ENCODE peak calls at places on chromosomes 5 and 9, in four cellular contexts. B is GM12878, I is GM12865, R is cardiac fibroblast. F is an unnamed sample.

GRCh38 chr5:456351-457194 is 13.6 kb downstream of the EXOC3 start:
- DNase-seq in B (no peak), I (no peak), R (no peak), F (no peak)

GRCh38 chr5:30098940-30099339 is 1094.5 kb upstream of the CDH6 start:
- DNase-seq in B (no peak), I (no peak), R (no peak), F (no peak)

GRCh38 chr5:170154744-170155143 is 49.0 kb downstream of the FOXI1 start:
- DNase-seq in B (no peak), I (peak; percentile 30), R (no peak), F (no peak)

GRCh38 chr5:111537153-111538024 is 25.1 kb upstream of the STARD4 start:
- DNase-seq in B (no peak), I (no peak), R (no peak), F (no peak)

GRCh38 chr5:151082274-151082902 is 1.6 kb upstream of the TNIP1 start:
- DNase-seq in B (no peak), I (no peak), R (no peak), F (no peak)

GRCh38 chr9:36999728-37000333 is 34.2 kb downstream of the PAX5 start:
- DNase-seq in B (no peak), I (peak; percentile 68), R (no peak), F (no peak)

GRCh38 chr5:170467000-170467707 is 36.7 kb upstream of the KCNIP1 start:
- DNase-seq in B (no peak), I (peak; percentile 11), R (peak; percentile 97), F (no peak)

GRCh38 chr9:88741335-88741734 is 206.4 kb downstream of the NXNL2 start:
- DNase-seq in B (no peak), I (peak; percentile 34), R (peak; percentile 61), F (no peak)

GRCh38 chr9:106745457-106745856 is 117.5 kb upstream of the ZNF462 start:
- DNase-seq in B (no peak), I (no peak), R (peak; percentile 39), F (no peak)

GRCh38 chr5:109721741-109722140 is 32.0 kb downstream of the MAN2A1 start:
- DNase-seq in B (no peak), I (no peak), R (no peak), F (no peak)

GRCh38 chr9:128205296-128205944 is 2.2 kb downstream of the DNM1 start:
- DNase-seq in B (no peak), I (no peak), R (no peak), F (no peak)

GRCh38 chr5:132102101-132102701 is 28.6 kb downstream of the CSF2 start:
- DNase-seq in B (no peak), I (peak; percentile 63), R (no peak), F (no peak)

GRCh38 chr9:29245351-29245750 is 1672.1 kb upstream of the C9orf72 start:
- DNase-seq in B (no peak), I (no peak), R (peak; percentile 49), F (no peak)

GRCh38 chr5:179427676-179428056 is 82.4 kb upstream of the ADAMTS2 start:
- DNase-seq in B (no peak), I (no peak), R (no peak), F (no peak)

GRCh38 chr5:2797160-2797559 is 45.7 kb upstream of the IRX2 start:
- DNase-seq in B (no peak), I (no peak), R (no peak), F (no peak)

GRCh38 chr5:511476-511875 is 12.8 kb downstream of the SLC9A3 start:
- DNase-seq in B (no peak), I (no peak), R (no peak), F (no peak)

GRCh38 chr5:73333944-73334703 is 114.5 kb downstream of the FOXD1 start:
- DNase-seq in B (no peak), I (no peak), R (no peak), F (no peak)

GRCh38 chr9:127181315-127181580 is 58.8 kb upstream of the ANGPTL2 start:
- DNase-seq in B (no peak), I (no peak), R (no peak), F (no peak)

GRCh38 chr5:168590666-168591065 is 11.5 kb upstream of the PANK3 start:
- DNase-seq in B (no peak), I (no peak), R (no peak), F (no peak)

GRCh38 chr5:98314262-98314661 is 459.2 kb upstream of the RGMB start:
- DNase-seq in B (no peak), I (no peak), R (peak; percentile 93), F (no peak)

GRCh38 chr5:10607666-10608442 is 44.0 kb downstream of the ANKRD33B start:
- DNase-seq in B (peak; percentile 63), I (peak; percentile 86), R (peak; percentile 82), F (peak; percentile 52)

GRCh38 chr5:174337276-174338203 is 292.0 kb downstream of the NSG2 start:
- DNase-seq in B (no peak), I (no peak), R (no peak), F (no peak)

GRCh38 chr9:126805546-126806262 is 864 bp downstream of the ZBTB43 start:
- DNase-seq in B (peak; percentile 65), I (peak; percentile 90), R (peak; percentile 83), F (peak; percentile 67)

GRCh38 chr9:27447036-27447700 is 76.9 kb upstream of the IFNK start:
- DNase-seq in B (no peak), I (no peak), R (no peak), F (no peak)

GRCh38 chr5:1808466-1808865 is 7.3 kb downstream of the NDUFS6 start:
- DNase-seq in B (no peak), I (no peak), R (peak; percentile 76), F (no peak)

GRCh38 chr5:116395178-116395577 is 179.4 kb downstream of the SEMA6A start:
- DNase-seq in B (no peak), I (no peak), R (no peak), F (no peak)

GRCh38 chr9:14058078-14058688 is 255.8 kb downstream of the NFIB start:
- DNase-seq in B (no peak), I (no peak), R (no peak), F (no peak)

GRCh38 chr5:12672141-12672540 is 767.9 kb upstream of the CTNND2 start:
- DNase-seq in B (no peak), I (no peak), R (no peak), F (no peak)

GRCh38 chr5:11069041-11069440 is 308.0 kb upstream of the DAP start:
- DNase-seq in B (no peak), I (no peak), R (no peak), F (no peak)

GRCh38 chr9:133701321-133701980 is 36.7 kb downstream of the SARDH start:
- DNase-seq in B (no peak), I (no peak), R (no peak), F (no peak)

GRCh38 chr5:61617039-61617438 is 285.0 kb downstream of the ZSWIM6 start:
- DNase-seq in B (no peak), I (no peak), R (no peak), F (no peak)

GRCh38 chr9:70923941-70924340 is 197.5 kb downstream of the TRPM3 start:
- DNase-seq in B (no peak), I (no peak), R (peak; percentile 50), F (no peak)

GRCh38 chr5:82169892-82170291 is 108.3 kb downstream of the RPS23 start:
- DNase-seq in B (no peak), I (no peak), R (no peak), F (peak; percentile 5)

GRCh38 chr9:134822541-134822940 is 58.1 kb upstream of the FCN2 start:
- DNase-seq in B (no peak), I (no peak), R (no peak), F (no peak)
- TF ChIP-seq CTCF in B (no peak), I (no peak), R (no peak), F (no peak)

DNA sequence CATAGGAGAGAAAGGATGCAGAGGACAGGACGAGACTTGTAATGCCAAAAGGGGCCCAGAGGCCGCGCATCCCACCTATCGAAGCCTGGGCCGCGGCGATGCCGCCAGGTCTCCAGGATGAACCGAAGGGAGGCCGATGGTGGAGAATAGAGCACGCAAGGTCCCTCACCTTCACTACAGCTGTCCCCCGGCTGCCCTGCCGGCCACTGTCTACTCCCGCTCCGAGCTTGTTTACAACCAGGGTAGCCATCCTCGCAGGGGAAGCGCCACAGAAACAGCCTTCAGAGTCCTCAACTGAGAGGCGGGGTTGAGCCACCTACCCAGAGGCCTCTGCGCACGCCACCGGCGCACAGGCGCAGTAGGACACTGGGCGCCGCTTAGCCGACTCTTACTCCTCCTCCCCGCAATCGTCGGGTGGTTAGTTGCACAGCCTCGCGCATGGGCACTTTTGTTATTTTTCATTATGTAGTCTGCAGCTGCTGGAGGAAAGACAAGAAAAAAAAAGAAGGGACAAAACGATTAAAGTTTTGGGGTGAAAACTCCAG is at the start of gene TRIM23:
- DNase-seq in B (peak; percentile 87), I (peak; percentile 95), R (peak; percentile 95), F (peak; percentile 87)
- TF ChIP-seq CTCF in B (peak; percentile 20), I (no peak), R (peak; percentile 8), F (no peak)

DNA sequence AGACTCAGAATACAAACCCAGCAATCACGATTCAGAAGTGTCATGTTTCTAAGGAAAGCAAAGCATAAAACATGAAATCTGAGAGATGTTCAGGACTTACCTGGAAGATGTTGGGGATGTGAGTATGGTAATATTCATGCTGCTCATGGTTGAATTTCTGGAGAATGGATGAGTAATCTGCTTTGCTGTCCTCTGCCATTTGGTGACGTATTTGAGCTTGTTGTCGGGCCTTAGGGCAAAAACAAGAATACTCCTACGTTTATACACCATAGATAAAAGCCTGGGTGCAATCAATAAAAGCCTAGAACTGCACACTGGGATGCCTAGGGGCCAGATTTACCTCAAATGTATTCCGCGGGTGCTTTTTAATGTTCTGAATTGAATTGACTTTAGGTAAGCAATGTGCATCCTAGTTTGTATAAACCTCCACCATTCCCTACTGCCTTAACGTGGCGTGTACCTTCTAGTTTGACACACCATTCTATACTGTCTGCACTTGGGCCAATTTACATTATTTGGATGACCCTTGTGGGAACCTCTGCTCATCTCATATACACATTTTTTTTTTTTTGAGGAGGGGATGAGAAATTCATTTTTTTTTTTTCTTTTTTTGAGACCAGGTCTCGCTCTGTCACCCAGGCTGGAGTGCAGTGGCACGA is 94.3 kb downstream of the USP20 start:
- DNase-seq in B (no peak), I (no peak), R (no peak), F (no peak)
- TF ChIP-seq CTCF in B (no peak), I (no peak), R (no peak), F (no peak)

DNA sequence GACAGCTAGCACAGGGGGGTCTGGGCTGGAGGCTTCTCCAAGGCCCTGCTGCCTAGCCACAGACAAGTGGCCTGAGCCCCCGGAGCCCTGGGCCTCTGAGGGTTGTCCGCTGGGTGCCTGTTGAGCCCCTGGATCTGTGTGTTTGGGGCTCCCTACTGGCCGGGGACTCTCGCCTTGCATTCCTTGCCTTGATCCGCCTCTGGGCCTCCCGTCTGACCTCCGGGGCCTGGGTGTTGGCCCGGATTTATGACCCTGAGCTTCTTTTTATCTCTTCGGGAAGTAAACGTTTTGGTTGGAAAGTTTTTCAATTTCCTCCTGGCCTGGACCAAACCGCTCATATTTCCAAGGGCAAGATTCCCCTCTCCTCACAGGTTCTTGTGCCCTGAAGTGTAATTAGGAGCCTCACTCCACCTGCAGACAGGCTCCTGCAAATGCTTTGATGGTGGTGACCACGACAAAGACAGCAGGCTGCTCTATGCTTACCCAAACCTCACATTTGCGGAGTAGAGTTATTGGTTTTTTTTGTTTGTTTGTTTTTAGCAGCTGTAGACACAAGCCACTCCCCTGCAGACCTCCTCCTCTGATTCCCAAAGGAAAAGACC is 69.2 kb upstream of the EGFLAM start:
- DNase-seq in B (no peak), I (no peak), R (no peak), F (no peak)
- TF ChIP-seq CTCF in B (no peak), I (no peak), R (no peak), F (no peak)

F was measured in GM13976.